ENCODE peak calls at places on chromosomes 7 and 10, in seven cellular contexts. N is uterus; Y is CD8-positive, alpha-beta T cell; S is left ventricle myocardium inferior; F is PC-3; J is AG10803; B is kidney epithelial cell. W is an unnamed sample.

GRCh38 chr7:150744041-150744656 is 6.9 kb downstream of the GIMAP5 start:
- DNase-seq in N (no peak), Y (no peak), S (no peak), F (no peak), J (no peak), B (no peak), W (no peak)

GRCh38 chr7:94190599-94191061 is 186.5 kb upstream of the BET1 start:
- DNase-seq in N (no peak), Y (no peak), S (no peak), F (peak; percentile 85), J (peak; percentile 97), B (peak; percentile 78), W (no peak)

GRCh38 chr7:37284805-37285211 is 163.9 kb downstream of the ELMO1 start:
- DNase-seq in N (peak; percentile 42), Y (no peak), S (peak; percentile 38), F (peak; percentile 36), J (no peak), B (no peak), W (no peak)

GRCh38 chr10:14200645-14201534 is 129.8 kb downstream of the FRMD4A start:
- DNase-seq in N (no peak), Y (no peak), S (no peak), F (no peak), J (no peak), B (no peak), W (no peak)

GRCh38 chr10:130686680-130687300 is 550.6 kb downstream of the GLRX3 start:
- DNase-seq in N (no peak), Y (no peak), S (no peak), F (peak; percentile 1), J (no peak), B (no peak), W (no peak)

GRCh38 chr7:81648716-81649115 is 121.1 kb downstream of the HGF start:
- DNase-seq in N (no peak), Y (no peak), S (no peak), F (no peak), J (no peak), B (no peak), W (no peak)

GRCh38 chr7:2094454-2095039 is 138.2 kb downstream of the MAD1L1 start:
- DNase-seq in N (no peak), Y (no peak), S (no peak), F (no peak), J (no peak), B (no peak), W (no peak)

GRCh38 chr10:14327535-14327934 is 3.2 kb downstream of the FRMD4A start:
- DNase-seq in N (no peak), Y (no peak), S (no peak), F (no peak), J (no peak), B (no peak), W (no peak)

GRCh38 chr10:132591166-132591971 is 53.8 kb downstream of the INPP5A start:
- DNase-seq in N (no peak), Y (no peak), S (peak; percentile 63), F (peak; percentile 82), J (peak; percentile 28), B (no peak), W (peak; percentile 62)

GRCh38 chr10:61452229-61452651 is 941 bp downstream of the TMEM26 start:
- DNase-seq in N (peak; percentile 29), Y (no peak), S (no peak), F (no peak), J (no peak), B (no peak), W (no peak)

GRCh38 chr10:76624470-76624869 is 1013.1 kb downstream of the KCNMA1 start:
- DNase-seq in N (no peak), Y (no peak), S (no peak), F (peak; percentile 94), J (no peak), B (no peak), W (no peak)

GRCh38 chr10:72020914-72021754 is 56.9 kb downstream of the CHST3 start:
- DNase-seq in N (no peak), Y (no peak), S (no peak), F (no peak), J (no peak), B (no peak), W (no peak)

GRCh38 chr7:114852275-114852674 is 69.6 kb upstream of the MDFIC start:
- DNase-seq in N (no peak), Y (no peak), S (no peak), F (no peak), J (no peak), B (no peak), W (no peak)

GRCh38 chr10:60975716-60976115 is 31.7 kb upstream of the RHOBTB1 start:
- DNase-seq in N (no peak), Y (no peak), S (no peak), F (no peak), J (no peak), B (no peak), W (no peak)

GRCh38 chr7:43166686-43167085 is 54.2 kb downstream of the HECW1 start:
- DNase-seq in N (no peak), Y (no peak), S (no peak), F (no peak), J (no peak), B (no peak), W (no peak)

GRCh38 chr10:11178606-11179221 is 161.0 kb downstream of the CELF2 start:
- DNase-seq in N (no peak), Y (peak; percentile 66), S (peak; percentile 46), F (no peak), J (peak; percentile 30), B (no peak), W (no peak)

GRCh38 chr10:132636358-132636757 is 98.8 kb downstream of the INPP5A start:
- DNase-seq in N (peak; percentile 14), Y (no peak), S (peak; percentile 15), F (no peak), J (no peak), B (no peak), W (peak; percentile 13)

GRCh38 chr7:47648301-47648900 is 66.5 kb upstream of the TNS3 start:
- DNase-seq in N (no peak), Y (no peak), S (no peak), F (no peak), J (peak; percentile 67), B (no peak), W (no peak)

GRCh38 chr7:46996972-46997371 is 584.9 kb downstream of the TNS3 start:
- DNase-seq in N (no peak), Y (no peak), S (peak; percentile 15), F (no peak), J (no peak), B (no peak), W (no peak)

GRCh38 chr7:110762514-110762913 is 328.4 kb upstream of the LRRN3 start:
- DNase-seq in N (no peak), Y (no peak), S (no peak), F (no peak), J (no peak), B (no peak), W (no peak)
- H3K4me3 ChIP-seq in N (no peak overlapping the region), Y (no peak overlapping the region), S (no peak overlapping the region), F (no peak overlapping the region), J (no peak overlapping the region), B (no peak overlapping the region), W (no peak overlapping the region)

GRCh38 chr7:16301251-16301650 is 120.1 kb downstream of the CRPPA start:
- DNase-seq in N (no peak), Y (no peak), S (no peak), F (no peak), J (no peak), B (no peak), W (no peak)

GRCh38 chr7:16299853-16300252 is 121.5 kb downstream of the CRPPA start:
- DNase-seq in N (no peak), Y (no peak), S (no peak), F (peak; percentile 29), J (no peak), B (no peak), W (no peak)

GRCh38 chr7:16298221-16298620 is 123.1 kb downstream of the CRPPA start:
- DNase-seq in N (no peak), Y (no peak), S (no peak), F (no peak), J (no peak), B (no peak), W (no peak)

GRCh38 chr7:16293669-16294425 is 127.5 kb downstream of the CRPPA start:
- DNase-seq in N (no peak), Y (no peak), S (no peak), F (peak; percentile 66), J (no peak), B (no peak), W (no peak)

GRCh38 chr7:16295558-16295957 is 125.8 kb downstream of the CRPPA start:
- DNase-seq in N (no peak), Y (no peak), S (no peak), F (no peak), J (peak; percentile 23), B (no peak), W (no peak)
- H3K4me3 ChIP-seq in N (no peak overlapping the region), Y (no peak overlapping the region), S (no peak overlapping the region), F (no peak overlapping the region), J (no peak overlapping the region), B (no peak overlapping the region), W (no peak overlapping the region)

GRCh38 chr10:22338260-22338894 is 6.9 kb upstream of the SPAG6 start:
- DNase-seq in N (no peak), Y (no peak), S (no peak), F (peak; percentile 39), J (no peak), B (no peak), W (no peak)

GRCh38 chr10:22333167-22333566 is 12.1 kb upstream of the SPAG6 start:
- DNase-seq in N (no peak), Y (no peak), S (no peak), F (no peak), J (no peak), B (no peak), W (no peak)

GRCh38 chr10:22334414-22335203 is 10.7 kb upstream of the SPAG6 start:
- DNase-seq in N (no peak), Y (no peak), S (no peak), F (no peak), J (no peak), B (no peak), W (peak; percentile 21)

GRCh38 chr10:22333667-22334282 is 11.5 kb upstream of the SPAG6 start:
- DNase-seq in N (no peak), Y (no peak), S (no peak), F (no peak), J (no peak), B (no peak), W (no peak)

DNA sequence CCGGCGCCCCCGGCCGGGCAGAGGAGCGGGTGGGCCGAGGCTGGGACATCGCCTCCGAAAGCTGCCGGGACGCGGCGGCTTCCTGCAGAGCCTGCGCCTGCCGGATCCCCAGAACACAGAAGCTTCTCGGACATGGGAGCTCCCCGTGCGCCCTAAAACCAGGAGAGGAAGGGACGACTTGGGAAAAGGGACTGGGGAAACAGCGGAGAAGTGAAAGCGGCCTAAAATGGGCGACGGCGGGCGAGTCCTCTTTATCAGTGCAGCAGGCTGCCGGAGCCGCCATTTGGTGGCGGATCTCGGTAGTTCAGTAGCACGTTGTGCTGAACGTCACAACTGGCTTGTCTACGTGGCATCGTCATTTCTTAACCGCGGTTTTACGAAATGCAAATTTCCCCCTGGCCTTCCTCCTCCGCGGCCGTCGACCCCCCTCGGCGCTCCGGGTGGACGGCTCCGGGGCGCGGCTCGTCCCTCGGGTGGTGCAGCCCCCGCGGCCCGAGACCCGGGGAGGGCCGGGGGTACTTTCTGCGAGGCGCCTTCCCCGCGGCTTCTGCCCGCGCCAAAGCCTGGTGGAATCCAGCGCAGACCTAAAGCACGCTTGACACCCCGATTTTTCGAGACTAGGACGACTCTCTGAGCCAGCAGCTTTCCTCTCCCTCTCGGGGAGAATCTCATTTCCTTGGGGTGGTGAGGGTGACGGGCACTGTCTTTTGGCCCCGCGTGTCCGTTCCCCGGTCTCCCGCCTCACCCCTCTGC is 9.9 kb upstream of the SPAG6 start:
- DNase-seq in N (peak; percentile 31), Y (no peak), S (no peak), F (peak; percentile 26), J (peak; percentile 61), B (no peak), W (peak; percentile 72)
- H3K4me3 ChIP-seq in N (peak overlapping the region; percentile 29), Y (peak overlapping the region; percentile 50), S (peak overlapping the region; percentile 65), F (peak overlapping the region; percentile 64), J (peak overlapping the region; percentile 60), B (peak overlapping the region; percentile 21), W (peak overlapping the region; percentile 67)

GRCh38 chr10:6061056-6061455 is 1.1 kb downstream of the IL2RA start:
- DNase-seq in N (no peak), Y (no peak), S (no peak), F (no peak), J (no peak), B (no peak), W (no peak)
- H3K4me3 ChIP-seq in N (no peak overlapping the region), Y (no peak overlapping the region), S (no peak overlapping the region), F (no peak overlapping the region), J (no peak overlapping the region), B (no peak overlapping the region), W (no peak overlapping the region)